ENCODE peak calls at places on chromosome 4, in four cellular contexts. One of them, this sample, is unnamed.

GRCh38 chr4:84470204-84470785 is 28.8 kb downstream of the NKX6-1 start:
- DNase-seq in H9: peak; percentile 46
- DNase-seq in HL-60: peak; percentile 14
- DNase-seq in renal cortical epithelial cell: no peak
- DNase-seq in this sample: no peak

GRCh38 chr4:26174033-26174432 is 146.8 kb upstream of the RBPJ start:
- DNase-seq in H9: no peak
- DNase-seq in HL-60: no peak
- DNase-seq in renal cortical epithelial cell: no peak
- DNase-seq in this sample: no peak

GRCh38 chr4:165921546-165921945 is 48.5 kb downstream of the TLL1 start:
- DNase-seq in H9: no peak
- DNase-seq in HL-60: no peak
- DNase-seq in renal cortical epithelial cell: no peak
- DNase-seq in this sample: no peak

GRCh38 chr4:73311428-73311827 is 52.8 kb upstream of the ANKRD17 start:
- DNase-seq in H9: no peak
- DNase-seq in HL-60: no peak
- DNase-seq in renal cortical epithelial cell: peak; percentile 73
- DNase-seq in this sample: peak; percentile 54

GRCh38 chr4:101977096-101977495 is 186.6 kb downstream of the BANK1 start:
- DNase-seq in H9: no peak
- DNase-seq in HL-60: no peak
- DNase-seq in renal cortical epithelial cell: peak; percentile 94
- DNase-seq in this sample: peak; percentile 99

GRCh38 chr4:98284640-98285046 is 23.5 kb downstream of the RAP1GDS1 start:
- DNase-seq in H9: peak; percentile 80
- DNase-seq in HL-60: no peak
- DNase-seq in renal cortical epithelial cell: peak; percentile 48
- DNase-seq in this sample: peak; percentile 58

GRCh38 chr4:83605744-83606172 is 69.8 kb downstream of the GPAT3 start:
- DNase-seq in H9: no peak
- DNase-seq in HL-60: no peak
- DNase-seq in renal cortical epithelial cell: peak; percentile 87
- DNase-seq in this sample: no peak

GRCh38 chr4:74543983-74544382 is 99.0 kb downstream of the AREG start:
- DNase-seq in H9: no peak
- DNase-seq in HL-60: no peak
- DNase-seq in renal cortical epithelial cell: peak; percentile 51
- DNase-seq in this sample: peak; percentile 77

GRCh38 chr4:169142390-169142789 is 128.4 kb downstream of the SH3RF1 start:
- DNase-seq in H9: no peak
- DNase-seq in HL-60: no peak
- DNase-seq in renal cortical epithelial cell: no peak
- DNase-seq in this sample: no peak

GRCh38 chr4:121777625-121778024 is 12.7 kb upstream of the SMIM43 start:
- DNase-seq in H9: no peak
- DNase-seq in HL-60: no peak
- DNase-seq in renal cortical epithelial cell: peak; percentile 66
- DNase-seq in this sample: no peak

GRCh38 chr4:14528921-14529320 is 473.4 kb upstream of the CPEB2 start:
- DNase-seq in H9: no peak
- DNase-seq in HL-60: no peak
- DNase-seq in renal cortical epithelial cell: no peak
- DNase-seq in this sample: no peak

GRCh38 chr4:8580321-8581093 is at the start of gene GPR78:
- DNase-seq in H9: peak; percentile 93
- DNase-seq in HL-60: no peak
- DNase-seq in renal cortical epithelial cell: no peak
- DNase-seq in this sample: peak; percentile 9

GRCh38 chr4:11420327-11420726 is 8.4 kb downstream of the HS3ST1 start:
- DNase-seq in H9: no peak
- DNase-seq in HL-60: no peak
- DNase-seq in renal cortical epithelial cell: no peak
- DNase-seq in this sample: no peak

GRCh38 chr4:53956454-53956853 is 108.0 kb downstream of the CHIC2 start:
- DNase-seq in H9: no peak
- DNase-seq in HL-60: no peak
- DNase-seq in renal cortical epithelial cell: no peak
- DNase-seq in this sample: no peak

GRCh38 chr4:110959041-110959643 is 336.3 kb upstream of the PITX2 start:
- DNase-seq in H9: no peak
- DNase-seq in HL-60: no peak
- DNase-seq in renal cortical epithelial cell: peak; percentile 38
- DNase-seq in this sample: peak; percentile 27

GRCh38 chr4:76733380-76733779 is 164.6 kb downstream of the SOWAHB start:
- DNase-seq in H9: peak; percentile 55
- DNase-seq in HL-60: no peak
- DNase-seq in renal cortical epithelial cell: no peak
- DNase-seq in this sample: peak; percentile 28

GRCh38 chr4:7515390-7515902 is 80.7 kb upstream of the PSAPL1 start:
- DNase-seq in H9: no peak
- DNase-seq in HL-60: no peak
- DNase-seq in renal cortical epithelial cell: no peak
- DNase-seq in this sample: no peak

GRCh38 chr4:56728512-56728911 is 47.4 kb upstream of the HOPX start:
- DNase-seq in H9: no peak
- DNase-seq in HL-60: no peak
- DNase-seq in renal cortical epithelial cell: peak; percentile 44
- DNase-seq in this sample: peak; percentile 79

GRCh38 chr4:77438549-77438948 is 167.1 kb upstream of the CXCL13 start:
- DNase-seq in H9: no peak
- DNase-seq in HL-60: no peak
- DNase-seq in renal cortical epithelial cell: no peak
- DNase-seq in this sample: no peak

GRCh38 chr4:8639777-8640720 is 47.5 kb downstream of the CPZ start:
- DNase-seq in H9: no peak
- DNase-seq in HL-60: no peak
- DNase-seq in renal cortical epithelial cell: no peak
- DNase-seq in this sample: no peak

GRCh38 chr4:45442466-45442865 is 681.4 kb downstream of the GABRG1 start:
- DNase-seq in H9: no peak
- DNase-seq in HL-60: no peak
- DNase-seq in renal cortical epithelial cell: peak; percentile 10
- DNase-seq in this sample: no peak

GRCh38 chr4:158821228-158822009 is 52.6 kb downstream of the FNIP2 start:
- DNase-seq in H9: no peak
- DNase-seq in HL-60: no peak
- DNase-seq in renal cortical epithelial cell: peak; percentile 64
- DNase-seq in this sample: peak; percentile 18

GRCh38 chr4:122996350-122996749 is 74.0 kb upstream of the NUDT6 start:
- DNase-seq in H9: no peak
- DNase-seq in HL-60: no peak
- DNase-seq in renal cortical epithelial cell: no peak
- DNase-seq in this sample: no peak

GRCh38 chr4:131257241-131257640 is 1891.9 kb upstream of the PCDH10 start:
- DNase-seq in H9: no peak
- DNase-seq in HL-60: no peak
- DNase-seq in renal cortical epithelial cell: no peak
- DNase-seq in this sample: no peak

GRCh38 chr4:174427562-174428140 is 94.6 kb downstream of the HPGD start:
- DNase-seq in H9: no peak
- DNase-seq in HL-60: peak; percentile 35
- DNase-seq in renal cortical epithelial cell: peak; percentile 39
- DNase-seq in this sample: peak; percentile 67

GRCh38 chr4:138235419-138235952 is 6.7 kb downstream of the SLC7A11 start:
- DNase-seq in H9: no peak
- DNase-seq in HL-60: no peak
- DNase-seq in renal cortical epithelial cell: peak; percentile 91
- DNase-seq in this sample: peak; percentile 89

GRCh38 chr4:16875487-16875886 is 23.0 kb downstream of the LDB2 start:
- DNase-seq in H9: no peak
- DNase-seq in HL-60: no peak
- DNase-seq in renal cortical epithelial cell: no peak
- DNase-seq in this sample: no peak

GRCh38 chr4:175281894-175282293 is 363.7 kb downstream of the ADAM29 start:
- DNase-seq in H9: no peak
- DNase-seq in HL-60: no peak
- DNase-seq in renal cortical epithelial cell: no peak
- DNase-seq in this sample: no peak

GRCh38 chr4:41696768-41697167 is 51.8 kb downstream of the PHOX2B start:
- DNase-seq in H9: no peak
- DNase-seq in HL-60: no peak
- DNase-seq in renal cortical epithelial cell: no peak
- DNase-seq in this sample: no peak

GRCh38 chr4:156538651-156539285 is 432.8 kb downstream of the PDGFC start:
- DNase-seq in H9: no peak
- DNase-seq in HL-60: no peak
- DNase-seq in renal cortical epithelial cell: no peak
- DNase-seq in this sample: peak; percentile 25

GRCh38 chr4:154084864-154085263 is 296.0 kb upstream of the SFRP2 start:
- DNase-seq in H9: no peak
- DNase-seq in HL-60: no peak
- DNase-seq in renal cortical epithelial cell: peak; percentile 36
- DNase-seq in this sample: peak; percentile 49

GRCh38 chr4:183142566-183143545 is 43.8 kb downstream of the WWC2 start:
- DNase-seq in H9: no peak
- DNase-seq in HL-60: no peak
- DNase-seq in renal cortical epithelial cell: peak; percentile 87
- DNase-seq in this sample: peak; percentile 83

GRCh38 chr4:141058739-141059507 is 74.3 kb downstream of the RNF150 start:
- DNase-seq in H9: no peak
- DNase-seq in HL-60: no peak
- DNase-seq in renal cortical epithelial cell: peak; percentile 30
- DNase-seq in this sample: no peak

GRCh38 chr4:39367166-39367565 is 1.0 kb upstream of the RFC1 start:
- DNase-seq in H9: no peak
- DNase-seq in HL-60: no peak
- DNase-seq in renal cortical epithelial cell: peak; percentile 46
- DNase-seq in this sample: no peak

GRCh38 chr4:82421796-82422560 is 8.3 kb downstream of the HNRNPDL start:
- DNase-seq in H9: no peak
- DNase-seq in HL-60: no peak
- DNase-seq in renal cortical epithelial cell: no peak
- DNase-seq in this sample: no peak

GRCh38 chr4:76339364-76339763 is 32.8 kb downstream of the STBD1 start:
- DNase-seq in H9: no peak
- DNase-seq in HL-60: no peak
- DNase-seq in renal cortical epithelial cell: no peak
- DNase-seq in this sample: no peak

GRCh38 chr4:6194458-6195195 is 5.7 kb downstream of the JAKMIP1 start:
- DNase-seq in H9: no peak
- DNase-seq in HL-60: no peak
- DNase-seq in renal cortical epithelial cell: no peak
- DNase-seq in this sample: no peak

GRCh38 chr4:185654965-185655554 is 119.8 kb upstream of the PDLIM3 start:
- DNase-seq in H9: no peak
- DNase-seq in HL-60: no peak
- DNase-seq in renal cortical epithelial cell: no peak
- DNase-seq in this sample: no peak

GRCh38 chr4:10582059-10582686 is 102.4 kb downstream of the CLNK start:
- DNase-seq in H9: peak; percentile 42
- DNase-seq in HL-60: no peak
- DNase-seq in renal cortical epithelial cell: peak; percentile 46
- DNase-seq in this sample: peak; percentile 63

GRCh38 chr4:95059630-95060029 is 301.9 kb downstream of the BMPR1B start:
- DNase-seq in H9: no peak
- DNase-seq in HL-60: no peak
- DNase-seq in renal cortical epithelial cell: no peak
- DNase-seq in this sample: no peak

This sample was measured in bronchial epithelial cell.